ENCODE peak calls at places on chromosomes 4 and X, in eight cellular contexts. X, L, A, I, F, W, Y and Z are unnamed samples.
A peak's percentile ranks its signal among the peaks of the same experiment; 100 is the strongest.

GRCh38 chr4:26004290-26004689 is 90.3 kb downstream of the SMIM20 start:
- DNase-seq in X (no peak), L (no peak), A (no peak), I (no peak), F (no peak), W (no peak), Y (no peak), Z (no peak)

GRCh38 chrX:13254076-13254785 is 65.6 kb downstream of the ATXN3L start:
- DNase-seq in X (no peak), L (no peak), A (no peak), I (no peak), F (no peak), W (peak; percentile 36), Y (peak; percentile 68), Z (no peak)

GRCh38 chrX:116009871-116010710 is 160.5 kb upstream of the AGTR2 start:
- DNase-seq in X (no peak), L (no peak), A (no peak), I (no peak), F (no peak), W (no peak), Y (no peak), Z (peak; percentile 37)

GRCh38 chrX:151711154-151711553 is 4.7 kb upstream of the FATE1 start:
- DNase-seq in X (no peak), L (no peak), A (no peak), I (no peak), F (no peak), W (no peak), Y (no peak), Z (no peak)

GRCh38 chrX:10350991-10351390 is 194.2 kb downstream of the CLCN4 start:
- DNase-seq in X (no peak), L (no peak), A (no peak), I (peak; percentile 1), F (no peak), W (peak; percentile 71), Y (no peak), Z (no peak)

GRCh38 chr4:833156-833555 is 7.2 kb upstream of the CPLX1 start:
- DNase-seq in X (no peak), L (no peak), A (no peak), I (no peak), F (no peak), W (no peak), Y (no peak), Z (peak; percentile 26)

GRCh38 chr4:177308125-177308524 is 1.5 kb upstream of the NEIL3 start:
- DNase-seq in X (no peak), L (peak; percentile 63), A (no peak), I (no peak), F (no peak), W (peak; percentile 94), Y (peak; percentile 53), Z (no peak)

GRCh38 chr4:67344594-67345380 is 200.5 kb downstream of the CENPC start:
- DNase-seq in X (no peak), L (no peak), A (no peak), I (no peak), F (no peak), W (no peak), Y (no peak), Z (no peak)

GRCh38 chrX:155857561-155857960 is 23.6 kb upstream of the VAMP7 start:
- DNase-seq in X (no peak), L (no peak), A (no peak), I (no peak), F (no peak), W (peak; percentile 9), Y (peak; percentile 13), Z (no peak)

GRCh38 chr4:96767815-96768480 is 928.1 kb downstream of the PDHA2 start:
- DNase-seq in X (no peak), L (no peak), A (no peak), I (no peak), F (no peak), W (peak; percentile 2), Y (peak; percentile 25), Z (no peak)

GRCh38 chr4:6192245-6192644 is 8.1 kb downstream of the JAKMIP1 start:
- DNase-seq in X (no peak), L (no peak), A (no peak), I (no peak), F (no peak), W (no peak), Y (no peak), Z (no peak)

GRCh38 chrX:68934922-68935321 is 106.1 kb downstream of the EFNB1 start:
- DNase-seq in X (no peak), L (no peak), A (no peak), I (no peak), F (no peak), W (no peak), Y (no peak), Z (no peak)

GRCh38 chr4:168881754-168882153 is 128.3 kb downstream of the CBR4 start:
- DNase-seq in X (no peak), L (no peak), A (no peak), I (no peak), F (no peak), W (no peak), Y (no peak), Z (no peak)

GRCh38 chr4:39714171-39714570 is 16.2 kb downstream of the UBE2K start:
- DNase-seq in X (no peak), L (no peak), A (no peak), I (no peak), F (no peak), W (no peak), Y (no peak), Z (no peak)

GRCh38 chr4:144209491-144209890 is 69.0 kb upstream of the GYPA start:
- DNase-seq in X (no peak), L (no peak), A (no peak), I (no peak), F (no peak), W (no peak), Y (no peak), Z (no peak)